ENCODE peak calls at places on chromosome 18, in four cellular contexts. T is cardiac muscle cell, U is Panc1, R is left ventricle myocardium inferior. D is an unnamed sample.

GRCh38 chr18:47775961-47776360 is 154.5 kb downstream of the SMAD2 start:
- DNase-seq in T (peak; percentile 41), U (no peak), R (no peak), D (peak; percentile 29)

GRCh38 chr18:79365701-79366100 is 30.0 kb upstream of the NFATC1 start:
- DNase-seq in T (no peak), U (no peak), R (no peak), D (no peak)

GRCh38 chr18:28149810-28150420 is 27.0 kb downstream of the CDH2 start:
- DNase-seq in T (no peak), U (no peak), R (peak; percentile 37), D (no peak)

GRCh38 chr18:68925268-68925667 is 127.4 kb downstream of the CCDC102B start:
- DNase-seq in T (peak; percentile 24), U (peak; percentile 2), R (no peak), D (peak; percentile 54)

GRCh38 chr18:23689031-23689615 is at the start of gene LAMA3:
- DNase-seq in T (peak; percentile 46), U (no peak), R (peak; percentile 69), D (no peak)

GRCh38 chr18:39994521-39994920 is 1960.5 kb upstream of the PIK3C3 start:
- DNase-seq in T (no peak), U (no peak), R (no peak), D (no peak)

GRCh38 chr18:3720818-3721545 is 271.0 kb downstream of the TGIF1 start:
- DNase-seq in T (no peak), U (no peak), R (no peak), D (no peak)

GRCh38 chr18:35326695-35327387 is 17.4 kb downstream of the ZNF24 start:
- DNase-seq in T (no peak), U (no peak), R (no peak), D (no peak)

GRCh38 chr18:62071071-62071470 is 115.8 kb downstream of the PIGN start:
- DNase-seq in T (no peak), U (no peak), R (no peak), D (no peak)

GRCh38 chr18:55440988-55441387 is 147.0 kb downstream of the TCF4 start:
- DNase-seq in T (no peak), U (no peak), R (no peak), D (no peak)

GRCh38 chr18:12657048-12657848 is 659 bp downstream of the SPIRE1 start:
- DNase-seq in T (peak; percentile 59), U (no peak), R (peak; percentile 58), D (peak; percentile 40)

GRCh38 chr18:31436825-31437224 is 10.7 kb upstream of the DSG3 start:
- DNase-seq in T (no peak), U (no peak), R (no peak), D (no peak)

GRCh38 chr18:8505036-8505435 is 104.2 kb upstream of the RAB12 start:
- DNase-seq in T (no peak), U (no peak), R (no peak), D (no peak)

GRCh38 chr18:56501896-56502295 is 136.5 kb downstream of the TXNL1 start:
- DNase-seq in T (peak; percentile 80), U (no peak), R (no peak), D (no peak)

GRCh38 chr18:23307567-23308295 is 145.4 kb upstream of the RIOK3 start:
- DNase-seq in T (peak; percentile 64), U (no peak), R (no peak), D (peak; percentile 85)

GRCh38 chr18:53798516-53798915 is 426.0 kb downstream of the MBD2 start:
- DNase-seq in T (peak; percentile 41), U (no peak), R (no peak), D (no peak)

GRCh38 chr18:49869354-49869753 is 56.0 kb upstream of the ACAA2 start:
- DNase-seq in T (no peak), U (no peak), R (no peak), D (no peak)

GRCh38 chr18:70503060-70503459 is 214.2 kb downstream of the SOCS6 start:
- DNase-seq in T (no peak), U (no peak), R (no peak), D (no peak)

GRCh38 chr18:68034293-68034692 is 517.8 kb upstream of the DSEL start:
- DNase-seq in T (peak; percentile 10), U (no peak), R (no peak), D (no peak)

GRCh38 chr18:78955066-78955465 is 24.6 kb upstream of the SALL3 start:
- DNase-seq in T (no peak), U (no peak), R (no peak), D (no peak)

GRCh38 chr18:56086786-56087185 is 498.8 kb upstream of the TCF4 start:
- DNase-seq in T (no peak), U (no peak), R (no peak), D (peak; percentile 10)

GRCh38 chr18:45777393-45777792 is 48.1 kb upstream of the SIGLEC15 start:
- DNase-seq in T (peak; percentile 72), U (no peak), R (no peak), D (no peak)

GRCh38 chr18:63199743-63200241 is 119.8 kb downstream of the BCL2 start:
- DNase-seq in T (no peak), U (no peak), R (no peak), D (no peak)

GRCh38 chr18:79801217-79801616 is 3.5 kb downstream of the KCNG2 start:
- DNase-seq in T (no peak), U (no peak), R (no peak), D (no peak)

GRCh38 chr18:41660654-41661053 is 294.4 kb upstream of the PIK3C3 start:
- DNase-seq in T (peak; percentile 44), U (no peak), R (no peak), D (no peak)

GRCh38 chr18:62797329-62797728 is 82.0 kb downstream of the PHLPP1 start:
- DNase-seq in T (no peak), U (no peak), R (no peak), D (no peak)

GRCh38 chr18:7749510-7749981 is 182.4 kb downstream of the PTPRM start:
- DNase-seq in T (peak; percentile 76), U (no peak), R (no peak), D (no peak)

GRCh38 chr18:63319383-63320040 is at the start of gene BCL2:
- DNase-seq in T (peak; percentile 52), U (no peak), R (peak; percentile 31), D (no peak)

GRCh38 chr18:31983976-31984375 is 34.6 kb upstream of the RNF125 start:
- DNase-seq in T (no peak), U (no peak), R (no peak), D (no peak)

GRCh38 chr18:44852818-44853217 is 172.1 kb downstream of the SETBP1 start:
- DNase-seq in T (no peak), U (no peak), R (no peak), D (no peak)

GRCh38 chr18:12165038-12165768 is 71.6 kb downstream of the ANKRD62 start:
- DNase-seq in T (no peak), U (no peak), R (no peak), D (no peak)

GRCh38 chr18:48859311-48860275 is 91.2 kb downstream of the SMAD7 start:
- DNase-seq in T (no peak), U (no peak), R (no peak), D (no peak)

GRCh38 chr18:41357708-41358107 is 597.3 kb upstream of the PIK3C3 start:
- DNase-seq in T (no peak), U (no peak), R (no peak), D (no peak)

GRCh38 chr18:76566987-76567386 is 71.9 kb upstream of the ZNF516 start:
- DNase-seq in T (no peak), U (no peak), R (no peak), D (no peak)

GRCh38 chr18:76564117-76564516 is 69.1 kb upstream of the ZNF516 start:
- DNase-seq in T (no peak), U (no peak), R (no peak), D (no peak)

GRCh38 chr18:76564636-76565237 is 69.7 kb upstream of the ZNF516 start:
- DNase-seq in T (peak; percentile 20), U (no peak), R (no peak), D (no peak)

GRCh38 chr18:76567835-76568445 is 72.9 kb upstream of the ZNF516 start:
- DNase-seq in T (no peak), U (no peak), R (no peak), D (no peak)

GRCh38 chr18:76565238-76566173 is 70.5 kb upstream of the ZNF516 start:
- DNase-seq in T (peak; percentile 94), U (no peak), R (peak; percentile 67), D (peak; percentile 9)
- H3K4me3 ChIP-seq in T (no peak overlapping the region), U (no peak overlapping the region), R (peak overlapping the region; percentile 52), D (no peak overlapping the region)

DNA sequence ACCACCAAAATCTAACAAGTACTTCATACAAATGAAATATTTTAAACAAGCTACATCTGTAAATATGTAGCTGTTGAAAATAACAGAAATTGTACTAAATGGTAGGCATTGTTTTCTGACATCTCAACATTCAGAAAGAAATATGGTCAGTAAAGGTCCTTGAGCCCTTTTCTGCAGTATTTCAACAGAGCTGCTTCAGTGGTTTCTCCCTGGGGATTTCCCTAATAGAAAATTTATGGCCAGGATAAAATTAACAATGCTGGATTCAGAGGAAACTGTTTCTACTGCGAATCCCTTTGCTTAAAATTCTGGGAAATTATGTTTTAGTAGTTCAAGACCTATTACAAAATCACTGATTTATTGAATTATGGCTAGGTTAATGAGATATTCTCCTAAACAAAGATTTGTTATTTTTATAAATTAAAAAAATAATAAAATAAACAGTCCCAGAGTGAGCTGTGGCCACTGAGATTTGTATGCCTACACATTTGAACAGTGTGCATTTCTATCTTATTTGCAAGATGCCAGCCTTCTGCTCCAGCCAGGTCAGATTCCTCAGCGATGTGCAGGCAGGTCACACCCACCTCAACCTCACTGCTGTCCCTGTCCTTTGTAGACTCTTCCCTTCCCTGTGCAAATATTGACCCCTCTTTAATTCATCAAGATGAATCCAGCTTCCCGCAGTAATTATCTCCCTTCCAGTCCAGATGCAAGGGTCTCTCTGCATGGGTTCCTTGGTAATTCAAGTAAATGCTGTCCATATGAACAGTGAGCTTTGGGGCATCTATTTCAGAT is 256.4 kb downstream of the PIEZO2 start:
- DNase-seq in T (peak; percentile 46), U (no peak), R (no peak), D (no peak)
- TF ChIP-seq CTCF in T (no peak), U (no peak), R (no peak), D (no peak)

DNA sequence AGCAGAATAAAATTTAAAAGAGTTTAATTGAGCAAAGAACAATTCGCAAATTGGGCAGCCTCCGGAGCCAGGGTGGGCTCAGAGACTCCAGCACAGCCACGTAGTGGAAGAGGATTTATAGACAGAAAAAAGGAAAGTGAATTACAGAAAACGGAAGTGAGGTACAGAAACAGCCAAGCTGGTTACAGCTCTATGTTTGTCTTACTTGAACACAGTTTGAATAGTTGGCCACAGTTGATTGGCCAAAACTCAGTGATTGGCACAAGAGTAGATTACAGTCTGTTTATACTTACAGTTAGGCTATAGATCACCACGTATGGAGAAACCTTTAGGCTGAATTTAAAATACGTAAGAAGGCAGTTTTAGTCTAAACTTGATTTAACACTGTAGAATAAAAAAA is 78.8 kb upstream of the NEDD4L start:
- DNase-seq in T (no peak), U (no peak), R (no peak), D (peak; percentile 38)
- H3K4me3 ChIP-seq in T (no peak overlapping the region), U (no peak overlapping the region), R (no peak overlapping the region), D (no peak overlapping the region)

GRCh38 chr18:34077599-34077998 is 147.1 kb downstream of the NOL4 start:
- DNase-seq in T (no peak), U (no peak), R (no peak), D (no peak)
- TF ChIP-seq CTCF in T (no peak), U (no peak), R (no peak), D (no peak)